ENCODE peak calls at places on chromosomes 12 and 14, in nine cellular contexts. Z is H9, P is hepatocyte, R is IMR-90, F is HepG2, B is PC-3, N is OCI-LY7, D is fibroblast of lung, X is SK-N-SH. L is an unnamed sample.

GRCh38 chr14:69346710-69347109 is 51.4 kb downstream of the ERH start:
- DNase-seq in P (peak; percentile 40), X (peak; percentile 56), B (peak; percentile 42), R (no peak), F (no peak), N (no peak), D (peak; percentile 6), Z (peak; percentile 87), L (no peak)

GRCh38 chr12:105409881-105410471 is 79.5 kb downstream of the C12orf75 start:
- DNase-seq in N (no peak), B (no peak), Z (no peak), F (no peak), D (peak; percentile 50), P (peak; percentile 24), R (no peak), X (peak; percentile 37), L (peak; percentile 36)

GRCh38 chr12:46562625-46563228 is 190.2 kb upstream of the SLC38A2 start:
- DNase-seq in N (no peak), B (peak; percentile 95), D (peak; percentile 95), Z (no peak), F (peak; percentile 62), X (no peak), R (peak; percentile 76), P (no peak), L (peak; percentile 95)

GRCh38 chr12:67647251-67647546 is 1.3 kb upstream of the DYRK2 start:
- DNase-seq in Z (no peak), B (no peak), F (no peak), X (no peak), R (no peak), N (no peak), D (no peak), P (no peak), L (no peak)

GRCh38 chr14:67411375-67411774 is 590 bp downstream of the PLEK2 start:
- DNase-seq in B (peak; percentile 32), Z (no peak), R (no peak), N (no peak), F (no peak), X (no peak), D (no peak), P (no peak), L (no peak)

GRCh38 chr12:119468286-119468685 is 125.3 kb upstream of the TMEM233 start:
- DNase-seq in F (no peak), P (no peak), Z (no peak), N (no peak), X (no peak), D (no peak), R (no peak), B (no peak), L (no peak)

GRCh38 chr14:54902143-54902520 is 494 bp downstream of the GCH1 start:
- DNase-seq in B (peak; percentile 85), D (peak; percentile 43), N (peak; percentile 82), X (peak; percentile 70), F (peak; percentile 62), R (peak; percentile 31), Z (peak; percentile 74), P (peak; percentile 89), L (peak; percentile 17)

GRCh38 chr12:21695896-21696295 is 38.3 kb upstream of the LDHB start:
- DNase-seq in X (no peak), R (no peak), Z (no peak), F (no peak), N (no peak), D (no peak), P (no peak), B (no peak), L (no peak)

GRCh38 chr12:13610280-13610679 is 371.1 kb downstream of the GRIN2B start:
- DNase-seq in P (no peak), F (no peak), B (no peak), X (no peak), R (no peak), Z (no peak), D (no peak), N (no peak), L (no peak)

GRCh38 chr14:31283568-31284252 is 76.1 kb upstream of the HECTD1 start:
- DNase-seq in B (no peak), X (no peak), P (no peak), F (no peak), N (no peak), D (peak; percentile 25), Z (no peak), R (no peak), L (peak; percentile 14)

GRCh38 chr12:127273621-127274020 is 993.3 kb upstream of the TMEM132C start:
- DNase-seq in B (peak; percentile 98), X (no peak), N (no peak), Z (no peak), F (no peak), R (peak; percentile 55), P (no peak), D (peak; percentile 67), L (peak; percentile 51)
- H3K4me2 ChIP-seq in B (peak overlapping the region; percentile 76), X (no peak overlapping the region), N (no peak overlapping the region), Z (no peak overlapping the region), F (no peak overlapping the region), R (no peak overlapping the region), P (no peak overlapping the region), D (no peak overlapping the region), L (peak overlapping the region; percentile 30)

GRCh38 chr14:91866511-91867295 is 633 bp downstream of the TC2N start:
- DNase-seq in P (no peak), R (no peak), B (no peak), Z (no peak), F (no peak), D (no peak), N (no peak), X (no peak), L (no peak)
- H3K4me1 ChIP-seq in P (peaks cover 4% of the 10 kb centered on the region), R (peaks cover 4% of the 10 kb centered on the region), B (peaks cover 13% of the 10 kb centered on the region), Z (no peaks in the 10 kb centered on the region), F (peaks cover 20% of the 10 kb centered on the region), D (peaks cover 3% of the 10 kb centered on the region), N (peaks cover 7% of the 10 kb centered on the region), X (no peaks in the 10 kb centered on the region), L (peaks cover 6% of the 10 kb centered on the region)

GRCh38 chr12:52949413-52950331 is 754 bp downstream of the KRT18 start:
- DNase-seq in R (peak; percentile 95), B (peak; percentile 96), X (no peak), P (peak; percentile 89), Z (peak; percentile 85), D (peak; percentile 97), N (no peak), F (peak; percentile 98), L (peak; percentile 95)
- H3K4me2 ChIP-seq in R (peak overlapping the region; percentile 91), B (peak overlapping the region; percentile 98), X (peak overlapping the region; percentile 81), P (peak overlapping the region; percentile 77), Z (peak overlapping the region; percentile 84), D (no peak overlapping the region), N (no peak overlapping the region), F (peak overlapping the region; percentile 99), L (peak overlapping the region; percentile 97)

DNA sequence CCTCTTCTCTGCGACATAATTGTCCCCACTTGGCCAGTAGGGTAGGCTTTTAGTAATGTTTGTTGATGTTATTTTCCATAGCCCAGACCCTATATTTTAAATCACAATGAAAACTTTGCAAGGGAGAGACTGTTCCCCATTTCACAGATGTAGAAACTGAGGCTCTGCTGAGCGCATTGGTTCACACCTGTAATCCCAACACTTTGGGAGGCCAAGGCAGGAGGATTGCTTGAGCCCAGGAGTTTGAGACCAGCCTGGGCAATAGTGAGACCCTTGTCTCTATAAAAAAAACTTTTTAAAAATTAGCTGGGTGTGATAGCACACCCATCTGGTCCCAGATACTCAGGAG is 114.8 kb downstream of the DIP2B start:
- DNase-seq in P (no peak), R (no peak), D (no peak), X (no peak), N (no peak), F (no peak), Z (no peak), B (no peak), L (no peak)
- H3K4me1 ChIP-seq in P (peaks cover 47% of the 10 kb centered on the region), R (peaks cover 23% of the 10 kb centered on the region), D (peaks cover 10% of the 10 kb centered on the region), X (peaks cover 17% of the 10 kb centered on the region), N (peaks cover 5% of the 10 kb centered on the region), F (peaks cover 54% of the 10 kb centered on the region), Z (peaks cover 19% of the 10 kb centered on the region), B (peaks cover 47% of the 10 kb centered on the region), L (peaks cover 44% of the 10 kb centered on the region)

DNA sequence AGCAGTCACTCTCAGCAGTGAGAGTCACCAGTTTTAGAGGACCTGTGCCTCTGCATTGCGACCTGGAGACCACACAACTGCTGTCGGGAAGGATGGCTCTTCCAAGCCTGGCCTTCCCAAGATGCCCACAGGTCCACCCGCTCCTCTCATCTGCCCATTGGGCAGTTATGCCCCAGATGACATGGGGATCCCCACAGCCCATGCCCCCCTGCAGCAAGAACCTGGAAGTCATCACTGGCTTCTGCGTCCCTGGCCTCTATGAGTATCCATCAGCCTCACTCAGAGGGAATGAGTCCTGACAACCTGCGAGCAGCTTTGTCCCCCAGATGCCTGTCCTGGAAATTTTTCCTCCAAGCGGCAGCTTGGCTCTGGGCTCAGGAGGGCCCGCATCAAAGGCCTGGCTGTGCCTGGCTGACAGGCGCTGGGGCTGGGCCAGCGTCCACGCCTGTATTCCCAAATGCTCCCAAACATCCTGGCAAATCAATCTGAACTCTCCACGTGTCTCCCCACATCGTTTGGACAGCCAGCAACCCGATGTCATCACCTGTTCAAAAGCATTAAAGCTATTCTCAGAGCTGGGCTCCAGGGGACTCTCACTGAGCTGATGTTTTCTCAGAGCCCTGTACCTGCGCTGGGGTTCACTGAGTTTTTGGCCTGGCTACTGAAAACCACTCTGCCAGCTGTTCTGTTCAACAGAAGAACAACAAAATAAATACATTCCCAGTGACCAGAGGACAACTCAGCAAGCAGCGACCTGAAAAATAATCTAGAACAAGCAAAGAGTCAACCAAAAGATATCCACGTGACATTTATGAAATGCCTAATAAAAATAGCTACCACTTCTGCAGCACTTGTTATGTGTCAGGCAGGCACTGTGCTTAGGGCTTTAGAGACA is 57.8 kb downstream of the CLMN start:
- DNase-seq in R (no peak), P (no peak), N (peak; percentile 21), F (no peak), B (peak; percentile 54), Z (no peak), D (no peak), X (no peak), L (no peak)
- H3K4me2 ChIP-seq in R (no peak overlapping the region), P (no peak overlapping the region), N (no peak overlapping the region), F (no peak overlapping the region), B (peak overlapping the region; percentile 22), Z (no peak overlapping the region), D (no peak overlapping the region), X (no peak overlapping the region), L (peak overlapping the region; percentile 39)

GRCh38 chr12:110530511-110530910 is 28.4 kb downstream of the RAD9B start:
- DNase-seq in N (no peak), B (no peak), P (no peak), R (no peak), F (no peak), Z (no peak), X (no peak), D (no peak), L (no peak)
- H3K4me1 ChIP-seq in N (peaks cover 35% of the 10 kb centered on the region), B (peaks cover 31% of the 10 kb centered on the region), P (peaks cover 16% of the 10 kb centered on the region), R (peaks cover 8% of the 10 kb centered on the region), F (peaks cover 17% of the 10 kb centered on the region), Z (no peaks in the 10 kb centered on the region), X (no peaks in the 10 kb centered on the region), D (peaks cover 15% of the 10 kb centered on the region), L (peaks cover 7% of the 10 kb centered on the region)